ENCODE peak calls at places on chromosome 10, in nine cellular contexts. O, Z, Q, C, I, G, T, A and Y are unnamed samples.
A peak's percentile ranks its signal among the peaks of the same experiment; 100 is the strongest.

GRCh38 chr10:21014141-21014540 is 117.0 kb upstream of the NEBL start:
- DNase-seq in A (no peak), Q (no peak), T (no peak), O (no peak), Z (peak; percentile 35), G (no peak), C (no peak), I (no peak), Y (no peak)

GRCh38 chr10:131621784-131622624 is 278.8 kb upstream of the PPP2R2D start:
- DNase-seq in Z (no peak), T (no peak), G (no peak), C (no peak), Q (no peak), O (no peak), A (no peak), I (no peak), Y (no peak)

GRCh38 chr10:92240289-92241157 is 50.4 kb downstream of the CPEB3 start:
- DNase-seq in T (no peak), Q (peak; percentile 26), O (peak; percentile 72), C (peak; percentile 56), A (no peak), Z (peak; percentile 80), G (peak; percentile 56), I (peak; percentile 55), Y (peak; percentile 71)

GRCh38 chr10:116056445-116057293 is 216.3 kb downstream of the GFRA1 start:
- DNase-seq in C (no peak), A (no peak), Q (peak; percentile 45), T (no peak), I (peak; percentile 44), O (peak; percentile 5), G (no peak), Z (no peak), Y (no peak)

GRCh38 chr10:609868-610545 is 79.5 kb downstream of the DIP2C start:
- DNase-seq in I (no peak), A (no peak), T (no peak), Z (no peak), G (no peak), C (no peak), O (no peak), Q (no peak), Y (no peak)

GRCh38 chr10:91856637-91857036 is 52.6 kb downstream of the FGFBP3 start:
- DNase-seq in C (no peak), A (no peak), Q (no peak), G (peak; percentile 15), Z (peak; percentile 36), T (no peak), I (no peak), O (peak; percentile 21), Y (no peak)

GRCh38 chr10:97771913-97772823 is at the start of gene SFRP5:
- DNase-seq in T (no peak), Q (no peak), G (no peak), Z (no peak), A (no peak), O (no peak), I (no peak), C (no peak), Y (no peak)

GRCh38 chr10:30413996-30414576 is 19.9 kb upstream of the MAP3K8 start:
- DNase-seq in A (no peak), I (peak; percentile 72), Q (no peak), O (peak; percentile 84), T (no peak), C (no peak), G (peak; percentile 65), Z (peak; percentile 86), Y (peak; percentile 68)

GRCh38 chr10:126839094-126839761 is 66.0 kb upstream of the DOCK1 start:
- DNase-seq in O (no peak), A (no peak), G (no peak), C (peak; percentile 96), Q (no peak), Z (no peak), I (no peak), T (no peak), Y (no peak)

GRCh38 chr10:86162696-86163400 is 203.7 kb downstream of the GRID1 start:
- DNase-seq in O (no peak), C (peak; percentile 25), I (no peak), T (no peak), Z (no peak), G (no peak), A (no peak), Q (no peak), Y (no peak)

GRCh38 chr10:108817125-108817524 is 1106.2 kb downstream of the XPNPEP1 start:
- DNase-seq in T (no peak), I (no peak), C (no peak), A (no peak), Q (no peak), Z (no peak), O (no peak), G (no peak), Y (no peak)

GRCh38 chr10:122089343-122090015 is 100.5 kb downstream of the TACC2 start:
- DNase-seq in Z (no peak), Q (no peak), G (peak; percentile 98), C (no peak), A (no peak), T (no peak), O (no peak), I (no peak), Y (no peak)

GRCh38 chr10:34679177-34679576 is 135.9 kb downstream of the PARD3 start:
- DNase-seq in T (no peak), A (no peak), I (no peak), Q (no peak), Z (no peak), O (no peak), C (no peak), G (no peak), Y (no peak)

GRCh38 chr10:84783909-84784308 is 455.5 kb downstream of the CCSER2 start:
- DNase-seq in G (peak; percentile 10), Z (no peak), T (no peak), O (no peak), C (no peak), A (no peak), Q (no peak), I (no peak), Y (no peak)

GRCh38 chr10:4704034-4704545 is 121.9 kb upstream of the AKR1E2 start:
- DNase-seq in O (peak; percentile 89), Z (peak; percentile 93), T (no peak), A (no peak), C (no peak), G (peak; percentile 99), Q (no peak), I (peak; percentile 88), Y (peak; percentile 99)

GRCh38 chr10:24721254-24722106 is 2.2 kb downstream of the ARHGAP21 start:
- DNase-seq in A (no peak), I (peak; percentile 28), Q (no peak), Z (no peak), C (no peak), T (no peak), O (no peak), G (no peak), Y (peak; percentile 30)

GRCh38 chr10:37403776-37404175 is 278.4 kb downstream of the ANKRD30A start:
- DNase-seq in Q (no peak), A (no peak), O (no peak), I (no peak), C (no peak), G (peak; percentile 80), T (no peak), Z (no peak), Y (no peak)

DNA sequence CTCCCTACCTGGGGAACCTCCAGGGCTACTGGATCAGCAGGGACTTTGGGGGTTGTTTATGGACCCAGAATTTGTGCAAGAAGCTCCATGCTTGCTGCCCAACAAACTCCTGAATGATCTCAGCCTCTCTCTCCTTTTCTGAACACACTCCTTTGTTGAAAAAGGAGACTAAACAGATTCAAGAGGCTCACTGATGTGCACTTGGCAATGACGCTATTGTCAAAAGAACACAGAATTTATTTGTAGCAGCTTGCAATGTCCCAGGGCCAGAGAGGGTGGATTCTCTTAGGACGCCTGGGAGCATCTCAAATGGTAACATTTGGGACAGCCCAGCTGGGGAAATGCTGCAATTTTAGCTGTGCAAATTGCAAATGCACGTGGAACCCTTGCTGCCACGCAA is 79.9 kb downstream of the GPR26 start:
- DNase-seq in O (no peak), A (no peak), Z (no peak), C (no peak), G (no peak), T (no peak), Q (no peak), I (no peak), Y (no peak)
- H3K4me3 ChIP-seq in O (no peak overlapping the region), A (no peak overlapping the region), Z (no peak overlapping the region), C (no peak overlapping the region), G (no peak overlapping the region), T (no peak overlapping the region), Q (no peak overlapping the region), I (no peak overlapping the region), Y (no peak overlapping the region)

GRCh38 chr10:17290226-17290625 is 62.2 kb downstream of the VIM start:
- DNase-seq in T (no peak), Z (peak; percentile 10), G (peak; percentile 53), O (peak; percentile 46), Q (no peak), A (no peak), C (no peak), I (no peak), Y (peak; percentile 9)
- TF ChIP-seq CTCF in T (no peak), Z (no peak), G (peak; percentile 66), O (peak; percentile 37), Q (peak; percentile 6), A (peak; percentile 36), C (no peak), I (peak; percentile 23), Y (peak; percentile 26)

DNA sequence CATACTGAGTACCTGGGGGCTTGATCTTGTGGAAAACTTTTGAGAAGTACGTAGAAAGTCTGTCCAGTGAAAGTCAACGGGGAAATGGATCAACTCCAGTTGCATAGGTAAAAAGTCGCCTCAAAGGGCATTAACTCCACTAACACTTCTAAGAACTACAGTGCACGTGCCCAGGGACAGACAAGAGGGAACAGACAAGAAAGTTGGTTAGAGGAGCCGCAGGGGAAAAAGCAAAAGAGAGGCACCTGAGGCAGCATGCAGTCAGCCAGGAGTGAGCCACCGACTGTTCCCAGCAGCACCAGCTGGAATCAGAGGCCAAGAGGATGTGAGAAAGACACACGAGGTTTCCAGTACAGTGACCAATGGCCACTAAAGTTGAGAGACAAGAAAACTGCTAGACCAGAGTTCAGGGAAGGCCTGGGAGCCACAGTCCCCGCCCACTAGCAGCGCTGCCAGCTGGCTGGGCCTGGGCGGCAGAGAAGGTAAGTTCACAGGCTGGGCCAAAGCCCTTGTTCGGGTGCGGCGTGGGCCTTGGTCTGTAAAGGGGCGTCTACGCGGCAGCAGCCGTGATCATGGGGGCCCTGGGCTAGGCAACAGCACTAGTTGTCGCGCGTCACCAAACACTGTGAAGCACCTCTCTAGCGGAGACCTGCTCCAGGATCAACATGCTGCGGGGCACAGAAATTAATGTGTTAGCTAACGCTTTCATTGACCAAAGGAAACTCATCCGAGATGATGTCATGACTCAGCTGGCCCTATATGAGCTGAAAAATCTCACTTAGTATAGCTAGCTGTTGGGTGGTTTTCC is 14.0 kb downstream of the ITGB1 start:
- DNase-seq in Z (no peak), C (no peak), A (no peak), T (no peak), Q (no peak), G (no peak), O (no peak), I (no peak), Y (no peak)
- H3K4me3 ChIP-seq in Z (no peak overlapping the region), C (no peak overlapping the region), A (no peak overlapping the region), T (no peak overlapping the region), Q (no peak overlapping the region), G (no peak overlapping the region), O (no peak overlapping the region), I (no peak overlapping the region), Y (no peak overlapping the region)

GRCh38 chr10:28054211-28054888 is 55.5 kb upstream of the ODAD2 start:
- DNase-seq in I (peak; percentile 98), T (no peak), C (no peak), A (peak; percentile 91), G (peak; percentile 72), Z (peak; percentile 68), Q (no peak), O (peak; percentile 97), Y (peak; percentile 92)
- TF ChIP-seq CTCF in I (no peak), T (no peak), C (no peak), A (no peak), G (no peak), Z (no peak), Q (no peak), O (no peak), Y (no peak)